ENCODE peak calls at places on chromosomes 11 and 22, in seven cellular contexts. G is left lung, D is AG10803, K is GM20000, M is sigmoid colon, P is colonic mucosa, E is endothelial cell. B is an unnamed sample.

GRCh38 chr22:19498154-19498865 is 18.6 kb downstream of the CDC45 start:
- DNase-seq in G (no peak), D (no peak), K (no peak), M (no peak), P (no peak), E (no peak), B (no peak)

GRCh38 chr22:47259049-47259448 is 496.6 kb downstream of the TBC1D22A start:
- DNase-seq in G (no peak), D (no peak), K (no peak), M (no peak), P (no peak), E (no peak), B (no peak)

GRCh38 chr11:10544491-10545470 is 3.8 kb upstream of the RNF141 start:
- DNase-seq in G (no peak), D (no peak), K (no peak), M (no peak), P (no peak), E (no peak), B (no peak)

GRCh38 chr11:64540426-64540825 is 50.6 kb upstream of the SLC22A12 start:
- DNase-seq in G (no peak), D (no peak), K (no peak), M (no peak), P (no peak), E (no peak), B (no peak)

GRCh38 chr11:47631473-47631872 is 10.9 kb downstream of the MTCH2 start:
- DNase-seq in G (no peak), D (no peak), K (no peak), M (no peak), P (no peak), E (no peak), B (no peak)

GRCh38 chr11:106231591-106231990 is 154.1 kb downstream of the AASDHPPT start:
- DNase-seq in G (no peak), D (peak; percentile 45), K (no peak), M (no peak), P (no peak), E (no peak), B (no peak)

GRCh38 chr11:64092119-64092760 is 56.5 kb downstream of the FLRT1 start:
- DNase-seq in G (no peak), D (no peak), K (no peak), M (no peak), P (no peak), E (no peak), B (no peak)

GRCh38 chr11:86355256-86355655 is 19.4 kb upstream of the CCDC81 start:
- DNase-seq in G (no peak), D (no peak), K (no peak), M (no peak), P (no peak), E (no peak), B (no peak)

GRCh38 chr11:3129591-3130268 is 35.4 kb downstream of the OSBPL5 start:
- DNase-seq in G (peak; percentile 28), D (no peak), K (no peak), M (peak; percentile 53), P (no peak), E (no peak), B (no peak)

GRCh38 chr22:37027556-37027955 is 8.0 kb downstream of the MPST start:
- DNase-seq in G (no peak), D (no peak), K (no peak), M (no peak), P (no peak), E (no peak), B (no peak)

GRCh38 chr11:62217191-62217748 is 8.8 kb downstream of the SCGB2A1 start:
- DNase-seq in G (no peak), D (no peak), K (no peak), M (no peak), P (no peak), E (no peak), B (no peak)

GRCh38 chr11:109845437-109845836 is 247.8 kb upstream of the ZC3H12C start:
- DNase-seq in G (no peak), D (peak; percentile 86), K (no peak), M (no peak), P (no peak), E (no peak), B (no peak)

GRCh38 chr11:65315204-65315865 is 669 bp downstream of the CDC42EP2 start:
- DNase-seq in G (peak; percentile 78), D (peak; percentile 75), K (peak; percentile 90), M (peak; percentile 92), P (peak; percentile 90), E (peak; percentile 98), B (peak; percentile 79)

GRCh38 chr11:96259053-96259837 is 83.8 kb downstream of the MAML2 start:
- DNase-seq in G (no peak), D (peak; percentile 80), K (no peak), M (no peak), P (peak; percentile 40), E (no peak), B (no peak)

GRCh38 chr11:2216400-2217064 is 44.9 kb upstream of the TH start:
- DNase-seq in G (no peak), D (no peak), K (no peak), M (no peak), P (no peak), E (no peak), B (no peak)

GRCh38 chr11:86790867-86791849 is 9.2 kb upstream of the PRSS23 start:
- DNase-seq in G (no peak), D (no peak), K (no peak), M (no peak), P (no peak), E (no peak), B (no peak)

GRCh38 chr22:46707305-46707704 is 30.7 kb downstream of the CERK start:
- DNase-seq in G (no peak), D (no peak), K (no peak), M (no peak), P (no peak), E (no peak), B (no peak)

GRCh38 chr11:113262594-113262993 is 51.8 kb upstream of the TTC12 start:
- DNase-seq in G (no peak), D (no peak), K (no peak), M (no peak), P (no peak), E (no peak), B (no peak)

GRCh38 chr22:39666926-39667325 is 96.4 kb downstream of the CACNA1I start:
- DNase-seq in G (no peak), D (no peak), K (no peak), M (no peak), P (no peak), E (no peak), B (no peak)

GRCh38 chr11:94786264-94787126 is 18.3 kb downstream of the AMOTL1 start:
- DNase-seq in G (no peak), D (peak; percentile 53), K (peak; percentile 26), M (no peak), P (no peak), E (no peak), B (no peak)

GRCh38 chr22:23132376-23133091 is 9.3 kb downstream of the RSPH14 start:
- DNase-seq in G (no peak), D (no peak), K (no peak), M (no peak), P (no peak), E (no peak), B (no peak)

GRCh38 chr11:89184021-89184420 is 6.3 kb downstream of the TYR start:
- DNase-seq in G (no peak), D (peak; percentile 72), K (no peak), M (no peak), P (no peak), E (no peak), B (no peak)
- TF ChIP-seq CTCF in G (no peak), D (no peak), K (no peak), M (no peak), P (no peak), E (no peak), B (no peak)

DNA sequence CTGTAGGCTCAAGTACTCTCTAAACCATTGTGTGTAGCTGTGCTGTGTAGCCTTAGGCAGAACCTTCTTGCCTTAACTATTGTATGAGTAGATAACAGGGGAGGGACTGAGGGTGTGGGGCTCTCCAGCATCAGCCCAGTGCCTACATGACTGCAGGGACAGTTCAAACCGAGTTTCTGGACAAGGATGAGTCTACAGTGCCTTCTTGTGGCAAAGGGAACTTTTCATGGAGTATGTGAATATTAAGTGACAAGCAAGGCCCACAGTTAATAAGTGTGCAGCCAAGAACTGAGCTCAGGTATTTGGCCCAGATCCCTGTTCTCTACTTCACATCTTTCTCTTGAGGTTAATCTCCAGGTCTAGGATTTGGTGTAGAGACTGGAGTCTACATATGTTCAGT is 424.4 kb upstream of the LARGE1 start:
- DNase-seq in G (no peak), D (no peak), K (no peak), M (no peak), P (no peak), E (no peak), B (no peak)
- TF ChIP-seq CTCF in G (no peak), D (no peak), K (no peak), M (no peak), P (no peak), E (no peak), B (no peak)

DNA sequence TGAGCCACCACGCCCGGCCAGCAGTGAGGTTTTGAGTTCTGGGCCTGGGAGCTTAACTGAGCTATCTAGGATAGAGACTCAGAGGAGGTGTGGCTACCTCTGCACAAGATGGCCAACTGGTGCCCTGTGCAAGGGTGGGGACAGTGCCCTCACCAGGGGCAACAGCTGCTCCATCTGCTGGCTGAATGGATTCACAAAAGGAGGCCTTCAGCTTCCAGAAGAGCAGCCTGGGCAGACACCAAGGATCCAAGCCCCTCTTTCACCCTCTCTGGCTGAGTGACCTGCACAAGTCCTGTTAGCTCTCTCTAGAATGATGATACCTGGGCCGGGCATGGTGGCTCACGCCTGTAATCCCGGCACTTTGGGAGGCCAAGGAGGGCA is 33.5 kb upstream of the BAIAP2L2 start:
- DNase-seq in G (no peak), D (no peak), K (no peak), M (no peak), P (no peak), E (no peak), B (peak; percentile 31)
- TF ChIP-seq CTCF in G (no peak), D (no peak), K (no peak), M (no peak), P (no peak), E (no peak), B (no peak)

GRCh38 chr11:92131289-92131890 is 93.2 kb upstream of the FAT3 start:
- DNase-seq in G (no peak), D (peak; percentile 66), K (no peak), M (no peak), P (no peak), E (no peak), B (no peak)

GRCh38 chr11:92141159-92141558 is 83.5 kb upstream of the FAT3 start:
- DNase-seq in G (no peak), D (no peak), K (no peak), M (no peak), P (no peak), E (no peak), B (no peak)

GRCh38 chr11:92141725-92142124 is 82.9 kb upstream of the FAT3 start:
- DNase-seq in G (no peak), D (no peak), K (no peak), M (no peak), P (no peak), E (no peak), B (no peak)

GRCh38 chr11:92140021-92140420 is 84.6 kb upstream of the FAT3 start:
- DNase-seq in G (no peak), D (no peak), K (no peak), M (no peak), P (no peak), E (no peak), B (no peak)

DNA sequence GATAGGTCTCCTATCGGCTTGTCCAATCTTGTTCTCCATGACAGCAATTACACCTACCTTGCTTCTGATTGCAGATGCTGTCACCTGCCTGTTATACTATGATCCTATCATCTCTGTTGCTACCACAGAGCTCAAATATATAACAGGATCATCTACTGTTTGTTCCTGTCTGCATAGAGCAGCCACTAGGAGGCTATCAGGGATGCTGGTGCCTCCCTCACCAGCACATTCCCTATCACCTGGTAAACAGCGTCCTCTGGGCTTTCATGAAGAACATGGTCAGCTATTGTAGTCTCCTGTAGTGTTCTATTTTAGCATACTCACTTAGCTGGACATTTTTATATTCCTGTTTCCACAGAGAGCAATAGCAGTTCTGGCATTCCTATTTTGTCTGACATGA is 87.8 kb upstream of the FAT3 start:
- DNase-seq in G (no peak), D (no peak), K (no peak), M (no peak), P (no peak), E (peak; percentile 9), B (no peak)
- TF ChIP-seq CTCF in G (no peak), D (no peak), K (no peak), M (no peak), P (no peak), E (no peak), B (no peak)